ENCODE peak calls at places on chromosome 21, in four cellular contexts. R is H54, Q is HFFc6, T is GM12864. X is an unnamed sample.

GRCh38 chr21:36513430-36513829 is 33.5 kb upstream of the CLDN14 start:
- DNase-seq in R (no peak), Q (no peak), T (no peak), X (no peak)

GRCh38 chr21:14259669-14260458 is 43.9 kb downstream of the RBM11 start:
- DNase-seq in R (no peak), Q (peak; percentile 33), T (peak; percentile 3), X (no peak)

GRCh38 chr21:41559658-41560599 is 52.0 kb upstream of the TMPRSS2 start:
- DNase-seq in R (no peak), Q (no peak), T (no peak), X (no peak)

GRCh38 chr21:21029159-21029558 is 30.9 kb downstream of the NCAM2 start:
- DNase-seq in R (no peak), Q (no peak), T (no peak), X (no peak)

GRCh38 chr21:45670731-45671130 is 27.2 kb downstream of the PCBP3 start:
- DNase-seq in R (no peak), Q (no peak), T (no peak), X (no peak)

GRCh38 chr21:41321211-41321907 is 4.8 kb downstream of the FAM3B start:
- DNase-seq in R (no peak), Q (no peak), T (no peak), X (no peak)

GRCh38 chr21:46600978-46601377 is 3.9 kb downstream of the S100B start:
- DNase-seq in R (no peak), Q (no peak), T (no peak), X (no peak)

GRCh38 chr21:35448876-35449599 is 399.9 kb upstream of the RUNX1 start:
- DNase-seq in R (no peak), Q (no peak), T (no peak), X (no peak)

GRCh38 chr21:34885125-34885524 is 164.0 kb downstream of the RUNX1 start:
- DNase-seq in R (no peak), Q (no peak), T (no peak), X (no peak)

GRCh38 chr21:45308211-45309068 is 20.7 kb upstream of the POFUT2 start:
- DNase-seq in R (no peak), Q (no peak), T (no peak), X (no peak)

GRCh38 chr21:31092867-31093266 is 54.6 kb upstream of the KRTAP19-8 start:
- DNase-seq in R (no peak), Q (no peak), T (no peak), X (no peak)

X was measured in PC-9.